ENCODE peak calls at places on chromosome 21, in ten cellular contexts. M, J, C, O, D, G, Y, Z, P and Q are unnamed samples.
A peak's percentile ranks its signal among the peaks of the same experiment; 100 is the strongest.

GRCh38 chr21:35227774-35228173 is 178.7 kb upstream of the RUNX1 start:
- DNase-seq in D (peak; percentile 95), J (no peak), Z (no peak), Y (no peak), O (no peak), M (no peak), G (no peak), P (no peak), C (no peak), Q (no peak)

GRCh38 chr21:37551406-37552355 is 185.1 kb downstream of the DYRK1A start:
- DNase-seq in Z (peak; percentile 9), D (no peak), O (no peak), P (peak; percentile 47), J (peak; percentile 87), G (no peak), C (peak; percentile 38), M (no peak), Y (no peak), Q (no peak)

GRCh38 chr21:15908187-15908586 is 178.4 kb downstream of the USP25 start:
- DNase-seq in O (no peak), Z (no peak), D (no peak), M (peak; percentile 41), G (no peak), C (no peak), J (no peak), P (no peak), Y (no peak), Q (no peak)

GRCh38 chr21:40575983-40576382 is 271.0 kb downstream of the DSCAM start:
- DNase-seq in C (no peak), D (no peak), J (no peak), M (no peak), P (no peak), G (no peak), Z (no peak), Y (no peak), O (no peak), Q (no peak)

GRCh38 chr21:35646606-35647005 is 413.7 kb downstream of the SETD4 start:
- DNase-seq in P (no peak), M (peak; percentile 52), G (no peak), D (no peak), O (no peak), C (no peak), Y (no peak), Z (no peak), J (no peak), Q (no peak)

GRCh38 chr21:32403201-32403701 is 9.3 kb upstream of the EVA1C start:
- DNase-seq in Z (peak; percentile 45), G (peak; percentile 22), M (peak; percentile 73), O (peak; percentile 62), J (peak; percentile 83), C (peak; percentile 70), D (peak; percentile 70), Y (no peak), P (peak; percentile 73), Q (peak; percentile 44)

GRCh38 chr21:33115586-33116541 is 45.9 kb downstream of the OLIG1 start:
- DNase-seq in J (no peak), P (no peak), C (no peak), G (no peak), Z (no peak), Y (no peak), D (no peak), M (no peak), O (no peak), Q (no peak)

GRCh38 chr21:32426066-32426465 is 13.6 kb downstream of the EVA1C start:
- DNase-seq in D (no peak), C (no peak), Y (no peak), O (no peak), M (no peak), J (no peak), G (no peak), P (no peak), Z (no peak), Q (no peak)

GRCh38 chr21:41744028-41744940 is 22.6 kb downstream of the RIPK4 start:
- DNase-seq in O (no peak), P (no peak), G (no peak), Z (no peak), M (no peak), J (no peak), Y (no peak), C (no peak), D (no peak), Q (no peak)

GRCh38 chr21:41741253-41742072 is 25.4 kb downstream of the RIPK4 start:
- DNase-seq in J (no peak), G (no peak), D (no peak), C (no peak), M (no peak), P (no peak), Z (no peak), Y (no peak), O (no peak), Q (no peak)

GRCh38 chr21:41743321-41744027 is 23.4 kb downstream of the RIPK4 start:
- DNase-seq in Z (no peak), P (no peak), O (no peak), J (no peak), C (no peak), M (no peak), G (no peak), Y (no peak), D (no peak), Q (no peak)

GRCh38 chr21:41740604-41741252 is 26.1 kb downstream of the RIPK4 start:
- DNase-seq in D (no peak), G (no peak), Y (no peak), J (no peak), P (no peak), O (no peak), Z (no peak), M (no peak), C (no peak), Q (no peak)

DNA sequence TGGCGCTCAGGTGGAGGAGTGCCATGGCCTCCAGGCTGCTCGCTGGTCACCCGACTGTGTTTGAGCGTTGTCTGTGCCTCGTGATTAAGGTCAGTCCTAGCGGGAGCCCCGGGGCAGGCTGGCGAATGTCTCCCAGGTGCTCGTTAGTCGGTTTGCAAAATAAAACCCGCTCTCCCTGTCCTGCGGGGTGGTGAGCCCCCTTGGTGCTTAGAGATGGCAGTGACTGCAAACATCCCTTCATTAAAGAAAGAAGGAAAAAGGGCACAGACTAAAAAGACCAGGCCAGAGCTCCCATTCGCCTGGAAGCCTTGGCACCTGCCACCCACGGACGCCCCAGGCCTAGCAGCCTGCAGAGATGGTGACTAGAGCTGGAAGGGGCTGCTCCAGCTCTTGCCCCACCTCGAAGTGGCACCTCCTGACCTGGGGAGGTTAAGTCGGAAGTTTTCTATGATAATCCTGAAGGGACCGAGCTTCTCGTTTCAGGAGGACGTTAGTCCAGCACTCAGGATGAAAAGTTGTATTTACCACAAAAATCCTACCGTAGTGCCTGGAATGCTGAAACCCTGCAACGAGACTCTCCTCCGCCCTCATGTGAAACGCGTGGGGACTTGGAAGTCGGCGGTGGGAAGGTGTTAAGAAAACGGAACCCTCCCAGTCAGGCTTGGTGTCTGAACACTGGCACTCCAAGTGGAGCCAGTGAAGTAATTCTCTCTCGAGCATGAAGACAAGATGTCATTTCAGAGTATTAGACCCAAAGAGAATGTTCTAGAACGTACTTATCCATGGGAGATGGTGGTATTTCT is 24.6 kb downstream of the RIPK4 start:
- DNase-seq in G (no peak), O (no peak), J (no peak), C (no peak), D (no peak), Z (no peak), M (no peak), P (no peak), Y (no peak), Q (no peak)
- H3K4me3 ChIP-seq in G (no peak overlapping the region), O (no peak overlapping the region), J (no peak overlapping the region), C (no peak overlapping the region), D (no peak overlapping the region), Z (no peak overlapping the region), M (no peak overlapping the region), P (no peak overlapping the region), Y (no peak overlapping the region), Q (no peak overlapping the region)

DNA sequence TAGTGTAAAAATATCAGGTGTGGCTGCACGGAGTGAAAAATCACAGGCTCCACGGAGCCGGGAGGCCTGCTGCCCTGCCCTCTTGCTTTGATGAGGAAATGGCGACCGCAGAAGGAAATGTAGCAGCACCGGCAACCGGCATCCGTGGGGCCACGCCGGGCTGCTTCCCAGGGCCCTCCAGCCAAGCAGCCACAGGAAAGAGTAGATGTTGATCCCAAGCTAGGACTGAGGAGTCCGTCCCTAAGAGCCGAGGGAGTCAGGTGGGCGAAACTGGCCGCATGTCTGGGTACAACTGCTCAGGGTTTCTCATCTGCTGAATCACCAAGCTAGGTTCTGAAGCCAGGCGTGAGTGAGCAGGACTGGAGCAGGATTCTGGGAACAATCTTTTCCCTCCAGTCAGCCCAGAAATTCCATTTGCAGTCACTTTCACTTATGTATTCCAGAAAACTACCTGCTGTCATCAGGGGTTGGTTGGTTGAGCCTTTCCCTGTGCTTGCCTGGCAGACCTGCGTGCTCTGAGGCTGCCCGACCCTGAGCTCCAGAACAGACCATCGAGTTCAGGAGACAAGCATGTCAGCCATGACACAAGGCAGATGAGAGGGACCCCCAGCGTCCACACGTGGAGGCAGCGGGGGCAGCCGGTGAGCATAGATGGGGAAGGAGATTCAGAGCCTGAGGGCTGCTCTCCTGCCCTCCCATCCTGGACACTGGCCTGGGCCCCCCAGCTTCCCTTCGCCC is 5.8 kb upstream of the ITGB2 start:
- DNase-seq in O (no peak), M (peak; percentile 29), Z (no peak), P (no peak), J (no peak), Y (no peak), D (no peak), C (no peak), G (peak; percentile 54), Q (peak; percentile 54)
- H3K4me1 ChIP-seq in O (peaks cover 45% of the 10 kb centered on the region), M (peaks cover 22% of the 10 kb centered on the region), Z (peaks cover 41% of the 10 kb centered on the region), P (no peaks in the 10 kb centered on the region), J (peaks cover 16% of the 10 kb centered on the region), Y (peaks cover 42% of the 10 kb centered on the region), D (peaks cover 46% of the 10 kb centered on the region), C (peaks cover 2% of the 10 kb centered on the region), G (peaks cover 91% of the 10 kb centered on the region), Q (peaks cover 76% of the 10 kb centered on the region)

GRCh38 chr21:28832013-28832714 is 160.5 kb downstream of the LTN1 start:
- DNase-seq in D (no peak), Y (no peak), P (no peak), C (no peak), J (no peak), G (peak; percentile 4), Z (peak; percentile 15), O (no peak), M (peak; percentile 41), Q (peak; percentile 52)

GRCh38 chr21:28833181-28833580 is 159.5 kb downstream of the LTN1 start:
- DNase-seq in M (peak; percentile 5), D (no peak), P (no peak), J (no peak), O (no peak), G (no peak), Z (peak; percentile 19), C (no peak), Y (no peak), Q (no peak)

GRCh38 chr21:28834335-28835238 is 158.1 kb downstream of the LTN1 start:
- DNase-seq in J (no peak), M (no peak), C (peak; percentile 46), Z (no peak), D (no peak), G (no peak), P (no peak), Y (no peak), O (no peak), Q (no peak)

GRCh38 chr21:28833609-28834008 is 159.1 kb downstream of the LTN1 start:
- DNase-seq in P (no peak), Y (no peak), D (no peak), Z (no peak), G (no peak), C (no peak), J (no peak), O (no peak), M (no peak), Q (no peak)

GRCh38 chr21:28832715-28833061 is 160.0 kb downstream of the LTN1 start:
- DNase-seq in C (no peak), Z (no peak), Y (no peak), J (no peak), P (no peak), D (no peak), G (no peak), M (no peak), O (no peak), Q (no peak)
- H3K9me3 ChIP-seq in C (no peaks in the 10 kb centered on the region), Z (no peaks in the 10 kb centered on the region), Y (no peaks in the 10 kb centered on the region), J (no peaks in the 10 kb centered on the region), P (no peaks in the 10 kb centered on the region), D (no peaks in the 10 kb centered on the region), G (no peaks in the 10 kb centered on the region), M (no peaks in the 10 kb centered on the region), O (no peaks in the 10 kb centered on the region), Q (no peaks in the 10 kb centered on the region)

DNA sequence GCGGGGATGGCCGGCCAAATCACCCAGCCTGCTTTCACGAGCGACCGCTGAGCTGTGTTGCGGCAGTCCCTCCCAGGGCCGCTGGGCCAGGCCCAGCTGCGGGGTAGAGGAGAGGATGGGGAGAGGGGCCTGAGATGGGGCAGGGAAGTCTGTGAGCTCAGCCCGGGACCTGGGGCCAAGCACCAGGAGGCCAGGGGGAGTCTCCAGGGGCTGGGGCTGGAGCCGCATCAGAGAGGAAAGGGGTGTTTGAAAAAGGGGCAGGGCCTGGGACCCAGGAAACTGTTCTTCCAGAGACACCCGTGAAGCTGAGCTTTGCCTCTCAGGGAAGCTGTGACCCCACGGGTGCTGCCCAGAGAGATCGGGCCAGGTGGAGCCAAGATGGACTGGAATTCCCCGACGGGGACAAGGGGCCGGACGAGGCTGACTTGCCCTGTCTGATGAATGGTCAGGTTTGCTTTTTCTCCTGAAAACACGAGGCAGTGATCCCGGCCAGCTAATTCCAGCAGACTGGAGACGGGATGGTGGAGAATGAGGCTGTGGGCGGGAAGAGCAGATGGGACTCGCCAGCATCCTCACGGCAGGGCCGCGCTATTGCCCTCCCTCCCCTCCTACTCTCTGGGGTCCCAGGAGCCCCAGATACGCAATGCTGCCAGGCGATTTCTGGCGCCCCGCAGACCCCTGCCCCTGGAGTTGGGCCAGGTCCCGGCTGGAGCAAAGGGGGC is 40.3 kb upstream of the COL18A1 start:
- DNase-seq in O (peak; percentile 54), M (peak; percentile 89), J (no peak), G (no peak), Z (peak; percentile 84), P (no peak), C (no peak), D (no peak), Y (no peak), Q (no peak)
- H3K4me3 ChIP-seq in O (peak overlapping the region; percentile 28), M (no peak overlapping the region), J (no peak overlapping the region), G (no peak overlapping the region), Z (no peak overlapping the region), P (no peak overlapping the region), C (no peak overlapping the region), D (no peak overlapping the region), Y (peak overlapping the region; percentile 57), Q (no peak overlapping the region)